ENCODE peak calls at places on chromosomes 1 and 21, in nine cellular contexts. Z is heart left ventricle; W is psoas muscle; M is CD4-positive, alpha-beta T cell; H is tibial nerve; K is dorsolateral prefrontal cortex; N is nephron progenitor cell; S is omental fat pad; I is fibroblast of lung. O is an unnamed sample.

GRCh38 chr1:30418426-30419245 is 304.7 kb downstream of the MATN1 start:
- DNase-seq in Z (no peak), N (no peak), I (no peak), S (no peak), K (no peak), H (peak; percentile 1), W (no peak), M (no peak), O (no peak)

GRCh38 chr1:11538886-11539285 is 59.9 kb downstream of the DISP3 start:
- DNase-seq in K (no peak), S (no peak), I (no peak), N (no peak), W (no peak), Z (no peak), H (no peak), M (no peak), O (no peak)

GRCh38 chr1:28056129-28056925 is 32.1 kb downstream of the EYA3 start:
- DNase-seq in M (peak; percentile 26), Z (no peak), I (peak; percentile 35), H (no peak), K (no peak), W (no peak), S (no peak), N (peak; percentile 4), O (no peak)

GRCh38 chr1:2555634-2556276 is 416 bp upstream of the TNFRSF14 start:
- DNase-seq in K (no peak), M (peak; percentile 49), N (no peak), H (peak; percentile 89), I (no peak), W (peak; percentile 82), S (peak; percentile 75), Z (peak; percentile 85), O (peak; percentile 28)

GRCh38 chr21:38597436-38597835 is 99.2 kb upstream of the ERG start:
- DNase-seq in M (no peak), S (no peak), K (no peak), I (peak; percentile 3), W (no peak), Z (no peak), N (no peak), H (no peak), O (no peak)

GRCh38 chr1:229015791-229016190 is 255.1 kb upstream of the RAB4A start:
- DNase-seq in H (no peak), I (no peak), M (no peak), N (no peak), Z (no peak), S (no peak), W (peak; percentile 23), K (no peak), O (no peak)

GRCh38 chr1:174053826-174054225 is 31.7 kb upstream of the RC3H1 start:
- DNase-seq in H (no peak), Z (no peak), M (no peak), I (no peak), K (no peak), S (no peak), W (no peak), N (no peak), O (no peak)

GRCh38 chr1:1001057-1001630 is 1.2 kb upstream of the HES4 start:
- DNase-seq in N (no peak), H (no peak), I (no peak), K (no peak), W (peak; percentile 20), Z (peak; percentile 42), M (no peak), S (no peak), O (no peak)

GRCh38 chr1:186442651-186443114 is 18.2 kb downstream of the PDC start:
- DNase-seq in S (no peak), H (no peak), Z (no peak), I (peak; percentile 90), W (no peak), N (no peak), M (no peak), K (no peak), O (no peak)

GRCh38 chr1:229717774-229718173 is 91.7 kb downstream of the URB2 start:
- DNase-seq in K (no peak), I (no peak), S (no peak), W (no peak), H (no peak), M (no peak), N (no peak), Z (no peak), O (peak; percentile 12)

GRCh38 chr1:41888756-41889155 is 30.0 kb downstream of the HIVEP3 start:
- DNase-seq in Z (no peak), S (no peak), W (no peak), M (no peak), I (no peak), N (no peak), H (no peak), K (no peak), O (no peak)

DNA sequence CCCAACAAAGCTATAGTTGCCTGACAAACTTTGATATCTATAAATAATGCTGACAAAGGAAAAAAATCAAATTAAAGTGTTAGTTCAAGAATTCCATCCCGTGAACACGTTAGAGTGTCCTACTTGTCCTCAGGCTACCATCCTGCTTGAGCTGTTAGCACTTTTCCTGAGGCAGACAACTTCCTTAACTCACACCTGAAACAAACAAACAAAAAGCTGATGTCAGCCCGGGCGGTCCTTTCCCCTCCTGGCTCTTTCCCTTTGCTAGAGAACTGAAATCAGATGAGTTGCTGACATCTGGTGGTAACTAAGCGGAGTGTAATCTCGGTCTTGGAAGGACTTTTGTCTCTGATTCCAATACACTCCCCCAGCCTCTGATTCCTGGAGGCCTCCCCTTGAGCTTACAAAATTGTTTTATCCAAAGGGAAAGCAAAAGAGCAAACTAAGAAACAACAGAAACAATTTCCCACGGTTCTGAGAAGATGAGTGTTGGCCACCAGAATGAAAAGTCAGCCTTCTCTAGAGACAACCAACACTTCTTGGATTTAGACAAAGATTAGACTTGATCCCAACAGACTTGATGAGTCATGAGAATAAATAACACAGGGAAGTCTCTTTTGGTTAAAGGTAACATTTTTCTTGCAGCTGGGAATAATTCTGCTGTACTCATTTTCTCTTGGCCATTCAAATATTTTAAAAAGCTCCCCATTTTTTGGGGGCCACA is 135.4 kb downstream of the PROX1 start:
- DNase-seq in K (peak; percentile 38), H (peak; percentile 23), W (no peak), M (peak; percentile 7), N (peak; percentile 39), Z (peak; percentile 35), S (no peak), I (peak; percentile 64), O (peak; percentile 65)
- TF ChIP-seq CTCF in K (peak; percentile 82), H (peak; percentile 38), W (peak; percentile 60), M (peak; percentile 46), N (peak; percentile 63), Z (peak; percentile 60), S (no peak), I (peak; percentile 75), O (peak; percentile 42)

GRCh38 chr1:46724991-46725735 is 6.2 kb upstream of the EFCAB14 start:
- DNase-seq in S (no peak), K (peak; percentile 79), Z (peak; percentile 61), H (peak; percentile 79), I (peak; percentile 67), M (peak; percentile 60), W (peak; percentile 38), N (peak; percentile 63), O (peak; percentile 73)
- TF ChIP-seq CTCF in S (no peak), K (peak; percentile 83), Z (peak; percentile 76), H (peak; percentile 81), I (peak; percentile 96), M (peak; percentile 74), W (peak; percentile 80), N (peak; percentile 59), O (peak; percentile 69)

DNA sequence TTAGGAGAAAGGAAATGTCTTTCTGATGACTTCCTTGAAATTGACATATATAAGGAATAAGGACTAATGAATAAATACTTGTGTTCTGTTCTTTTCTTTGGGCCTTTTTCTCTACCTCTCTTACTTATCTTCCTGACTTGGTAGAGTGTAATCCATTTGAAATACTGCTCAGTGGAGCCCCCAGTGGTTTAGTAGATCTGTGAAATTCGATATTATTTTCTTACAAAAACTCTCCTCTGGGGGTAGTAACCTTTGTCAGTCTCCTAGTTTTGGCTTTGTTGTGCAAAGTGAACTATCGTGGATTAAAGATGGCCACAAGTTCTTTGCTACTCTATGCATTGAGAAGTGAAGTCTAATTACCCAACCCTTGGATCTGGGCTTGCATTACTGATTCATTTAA is 48.8 kb downstream of the DUSP10 start:
- DNase-seq in I (no peak), N (no peak), W (no peak), Z (no peak), S (no peak), M (no peak), H (no peak), K (no peak), O (no peak)
- TF ChIP-seq CTCF in I (no peak), N (no peak), W (no peak), Z (no peak), S (no peak), M (no peak), H (no peak), K (no peak), O (peak; percentile 14)

DNA sequence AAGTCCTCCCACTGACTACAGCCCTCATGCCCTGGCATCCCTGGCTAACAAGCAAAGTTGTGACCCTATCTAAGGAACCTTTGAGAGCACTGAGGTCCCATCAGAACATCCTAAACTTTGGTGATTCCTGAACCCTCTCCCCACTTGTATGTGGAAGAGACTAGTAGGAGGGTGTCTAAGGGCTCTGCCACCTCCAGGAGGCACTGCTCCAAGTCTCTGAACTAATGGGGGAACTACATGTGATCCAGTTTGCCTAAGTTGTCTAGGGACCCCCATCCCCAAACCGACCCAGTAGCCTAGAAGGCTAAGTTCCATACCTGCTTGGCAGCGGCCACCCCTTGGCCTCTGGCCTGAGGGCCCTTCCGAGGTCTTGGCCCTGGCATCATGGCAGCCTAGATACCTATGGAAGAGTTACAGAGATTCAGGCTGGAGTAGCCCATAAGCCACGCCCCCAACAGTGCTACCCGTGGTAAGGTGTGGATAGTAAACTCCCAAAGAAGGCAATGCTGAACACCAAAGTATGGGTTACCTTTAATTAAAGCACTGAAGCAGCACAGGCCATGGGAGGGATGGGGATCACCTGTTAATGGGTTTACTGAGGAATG is 1.7 kb downstream of the CC2D1B start:
- DNase-seq in K (no peak), H (no peak), Z (no peak), W (no peak), S (no peak), I (no peak), M (no peak), N (no peak), O (no peak)
- TF ChIP-seq CTCF in K (no peak), H (no peak), Z (no peak), W (no peak), S (no peak), I (no peak), M (no peak), N (no peak), O (no peak)

O was measured in Calu3.